ENCODE peak calls at places on chromosomes 2 and 18, in eight cellular contexts. One of them, this sample, is unnamed.
A peak's percentile ranks its signal among the peaks of the same experiment; 100 is the strongest.

GRCh38 chr2:158013791-158014190 is 87.9 kb upstream of the UPP2 start:
- DNase-seq in spleen: no peak
- DNase-seq in BE2C: no peak
- DNase-seq in adrenal gland: no peak
- DNase-seq in foreskin fibroblast: peak; percentile 15
- DNase-seq in fibroblast of lung: no peak
- DNase-seq in H7: no peak
- DNase-seq in fibroblast of pulmonary artery: no peak
- DNase-seq in this sample: no peak

GRCh38 chr2:197852127-197852526 is 47.7 kb downstream of the PLCL1 start:
- DNase-seq in spleen: no peak
- DNase-seq in BE2C: peak; percentile 15
- DNase-seq in adrenal gland: peak; percentile 28
- DNase-seq in foreskin fibroblast: no peak
- DNase-seq in fibroblast of lung: no peak
- DNase-seq in H7: no peak
- DNase-seq in fibroblast of pulmonary artery: no peak
- DNase-seq in this sample: no peak

GRCh38 chr18:69814861-69815385 is 132.8 kb downstream of the CD226 start:
- DNase-seq in spleen: no peak
- DNase-seq in BE2C: no peak
- DNase-seq in adrenal gland: no peak
- DNase-seq in foreskin fibroblast: no peak
- DNase-seq in fibroblast of lung: no peak
- DNase-seq in H7: no peak
- DNase-seq in fibroblast of pulmonary artery: no peak
- DNase-seq in this sample: no peak

GRCh38 chr2:62293490-62294212 is 97.7 kb downstream of the B3GNT2 start:
- DNase-seq in spleen: no peak
- DNase-seq in BE2C: peak; percentile 60
- DNase-seq in adrenal gland: peak; percentile 91
- DNase-seq in foreskin fibroblast: no peak
- DNase-seq in fibroblast of lung: peak; percentile 26
- DNase-seq in H7: peak; percentile 89
- DNase-seq in fibroblast of pulmonary artery: no peak
- DNase-seq in this sample: peak; percentile 96

GRCh38 chr2:98334439-98335078 is 11.7 kb upstream of the CNGA3 start:
- DNase-seq in spleen: no peak
- DNase-seq in BE2C: no peak
- DNase-seq in adrenal gland: no peak
- DNase-seq in foreskin fibroblast: peak; percentile 94
- DNase-seq in fibroblast of lung: peak; percentile 82
- DNase-seq in H7: peak; percentile 54
- DNase-seq in fibroblast of pulmonary artery: peak; percentile 65
- DNase-seq in this sample: no peak

GRCh38 chr2:74715880-74716279 is 61.8 kb downstream of the SEMA4F start:
- DNase-seq in spleen: no peak
- DNase-seq in BE2C: no peak
- DNase-seq in adrenal gland: no peak
- DNase-seq in foreskin fibroblast: no peak
- DNase-seq in fibroblast of lung: no peak
- DNase-seq in H7: no peak
- DNase-seq in fibroblast of pulmonary artery: no peak
- DNase-seq in this sample: no peak

GRCh38 chr2:9639000-9639602 is 8.3 kb upstream of the YWHAQ start:
- DNase-seq in spleen: no peak
- DNase-seq in BE2C: no peak
- DNase-seq in adrenal gland: no peak
- DNase-seq in foreskin fibroblast: peak; percentile 36
- DNase-seq in fibroblast of lung: peak; percentile 53
- DNase-seq in H7: no peak
- DNase-seq in fibroblast of pulmonary artery: peak; percentile 54
- DNase-seq in this sample: no peak

GRCh38 chr2:158967731-158968395 is 577 bp upstream of the TANC1 start:
- DNase-seq in spleen: no peak
- DNase-seq in BE2C: peak; percentile 55
- DNase-seq in adrenal gland: peak; percentile 45
- DNase-seq in foreskin fibroblast: peak; percentile 86
- DNase-seq in fibroblast of lung: peak; percentile 67
- DNase-seq in H7: peak; percentile 74
- DNase-seq in fibroblast of pulmonary artery: peak; percentile 57
- DNase-seq in this sample: peak; percentile 84

GRCh38 chr2:8500124-8501054 is 181.5 kb upstream of the ID2 start:
- DNase-seq in spleen: no peak
- DNase-seq in BE2C: no peak
- DNase-seq in adrenal gland: peak; percentile 53
- DNase-seq in foreskin fibroblast: peak; percentile 8
- DNase-seq in fibroblast of lung: peak; percentile 9
- DNase-seq in H7: no peak
- DNase-seq in fibroblast of pulmonary artery: peak; percentile 17
- DNase-seq in this sample: no peak

GRCh38 chr2:224982910-224983688 is 59.2 kb downstream of the DOCK10 start:
- DNase-seq in spleen: no peak
- DNase-seq in BE2C: no peak
- DNase-seq in adrenal gland: no peak
- DNase-seq in foreskin fibroblast: peak; percentile 83
- DNase-seq in fibroblast of lung: peak; percentile 89
- DNase-seq in H7: no peak
- DNase-seq in fibroblast of pulmonary artery: peak; percentile 71
- DNase-seq in this sample: no peak

GRCh38 chr2:162106746-162107145 is 32.7 kb upstream of the DPP4 start:
- DNase-seq in spleen: no peak
- DNase-seq in BE2C: no peak
- DNase-seq in adrenal gland: no peak
- DNase-seq in foreskin fibroblast: no peak
- DNase-seq in fibroblast of lung: no peak
- DNase-seq in H7: no peak
- DNase-seq in fibroblast of pulmonary artery: no peak
- DNase-seq in this sample: no peak

GRCh38 chr2:138205281-138205680 is 241.0 kb downstream of the HNMT start:
- DNase-seq in spleen: no peak
- DNase-seq in BE2C: no peak
- DNase-seq in adrenal gland: no peak
- DNase-seq in foreskin fibroblast: no peak
- DNase-seq in fibroblast of lung: no peak
- DNase-seq in H7: no peak
- DNase-seq in fibroblast of pulmonary artery: no peak
- DNase-seq in this sample: no peak

GRCh38 chr2:201953386-201953785 is 80.3 kb upstream of the FZD7 start:
- DNase-seq in spleen: no peak
- DNase-seq in BE2C: no peak
- DNase-seq in adrenal gland: no peak
- DNase-seq in foreskin fibroblast: no peak
- DNase-seq in fibroblast of lung: no peak
- DNase-seq in H7: no peak
- DNase-seq in fibroblast of pulmonary artery: no peak
- DNase-seq in this sample: no peak

GRCh38 chr2:217091531-217091930 is 231.7 kb upstream of the TNP1 start:
- DNase-seq in spleen: no peak
- DNase-seq in BE2C: no peak
- DNase-seq in adrenal gland: no peak
- DNase-seq in foreskin fibroblast: no peak
- DNase-seq in fibroblast of lung: no peak
- DNase-seq in H7: no peak
- DNase-seq in fibroblast of pulmonary artery: no peak
- DNase-seq in this sample: no peak

DNA sequence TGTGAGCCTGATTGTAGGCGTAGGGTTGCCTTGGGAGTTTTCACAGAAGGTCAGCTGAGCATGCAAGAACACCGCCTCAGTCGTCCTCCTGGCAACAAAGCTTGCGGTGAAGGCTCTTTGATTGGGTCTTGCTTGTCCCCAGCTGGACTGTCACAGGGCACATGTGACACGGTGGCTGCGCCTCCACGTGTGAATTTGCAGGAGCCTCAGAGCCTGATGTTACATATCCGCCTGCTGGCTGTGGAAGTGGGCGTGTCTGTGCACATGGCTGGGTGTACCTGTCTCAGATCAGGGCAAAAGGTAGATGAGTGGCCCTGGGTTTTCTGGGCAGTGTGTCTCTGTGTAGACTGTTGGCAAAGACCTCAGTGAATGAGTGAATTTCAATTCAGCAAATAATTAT is 228.8 kb downstream of the HAUS1 start:
- DNase-seq in spleen: peak; percentile 80
- DNase-seq in BE2C: no peak
- DNase-seq in adrenal gland: no peak
- DNase-seq in foreskin fibroblast: no peak
- DNase-seq in fibroblast of lung: no peak
- DNase-seq in H7: peak; percentile 52
- DNase-seq in fibroblast of pulmonary artery: no peak
- DNase-seq in this sample: no peak
- H3K4me3 ChIP-seq in spleen: no peak overlapping the region
- H3K4me3 ChIP-seq in BE2C: peak overlapping the region; percentile 56
- H3K4me3 ChIP-seq in adrenal gland: no peak overlapping the region
- H3K4me3 ChIP-seq in foreskin fibroblast: no peak overlapping the region
- H3K4me3 ChIP-seq in fibroblast of lung: no peak overlapping the region
- H3K4me3 ChIP-seq in H7: no peak overlapping the region
- H3K4me3 ChIP-seq in fibroblast of pulmonary artery: no peak overlapping the region
- H3K4me3 ChIP-seq in this sample: no peak overlapping the region

DNA sequence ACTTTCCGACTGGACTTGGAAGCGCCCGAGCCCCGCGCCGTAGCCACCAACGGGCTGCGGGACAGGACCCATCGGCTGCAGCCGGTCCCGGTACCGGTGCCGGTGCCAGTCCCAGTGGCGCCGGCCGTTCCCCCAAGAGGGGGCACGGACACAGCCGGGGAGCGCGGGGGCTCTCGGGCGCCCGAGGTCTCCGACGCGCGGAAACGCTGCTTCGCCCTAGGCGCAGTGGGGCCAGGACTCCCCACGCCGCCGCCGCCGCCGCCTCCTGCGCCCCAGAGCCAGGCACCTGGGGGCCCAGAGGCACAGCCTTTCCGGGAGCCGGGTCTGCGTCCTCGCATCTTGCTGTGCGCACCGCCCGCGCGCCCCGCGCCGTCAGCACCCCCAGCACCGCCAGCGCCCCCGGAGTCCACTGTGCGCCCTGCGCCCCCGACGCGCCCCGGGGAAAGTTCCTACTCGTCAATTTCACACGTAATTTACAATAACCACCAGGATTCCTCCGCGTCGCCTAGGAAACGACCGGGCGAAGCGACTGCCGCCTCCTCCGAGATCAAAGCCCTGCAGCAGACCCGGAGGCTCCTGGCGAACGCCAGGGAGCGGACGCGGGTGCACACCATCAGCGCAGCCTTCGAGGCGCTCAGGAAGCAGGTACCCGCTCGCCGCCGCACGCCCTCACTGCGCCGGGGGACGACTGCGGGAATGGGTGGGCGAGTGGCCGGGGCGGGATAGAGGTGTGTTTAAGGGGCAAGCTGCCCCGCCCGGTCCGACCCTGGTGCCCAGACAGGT is 713 bp downstream of the ATOH8 start:
- DNase-seq in spleen: no peak
- DNase-seq in BE2C: peak; percentile 40
- DNase-seq in adrenal gland: no peak
- DNase-seq in foreskin fibroblast: peak; percentile 71
- DNase-seq in fibroblast of lung: peak; percentile 54
- DNase-seq in H7: peak; percentile 91
- DNase-seq in fibroblast of pulmonary artery: peak; percentile 44
- DNase-seq in this sample: peak; percentile 85
- H3K4me3 ChIP-seq in spleen: peak overlapping the region; percentile 57
- H3K4me3 ChIP-seq in BE2C: peak overlapping the region; percentile 53
- H3K4me3 ChIP-seq in adrenal gland: peak overlapping the region; percentile 77
- H3K4me3 ChIP-seq in foreskin fibroblast: peak overlapping the region; percentile 76
- H3K4me3 ChIP-seq in fibroblast of lung: peak overlapping the region; percentile 83
- H3K4me3 ChIP-seq in H7: peak overlapping the region; percentile 62
- H3K4me3 ChIP-seq in fibroblast of pulmonary artery: peak overlapping the region; percentile 99
- H3K4me3 ChIP-seq in this sample: peak overlapping the region; percentile 67

DNA sequence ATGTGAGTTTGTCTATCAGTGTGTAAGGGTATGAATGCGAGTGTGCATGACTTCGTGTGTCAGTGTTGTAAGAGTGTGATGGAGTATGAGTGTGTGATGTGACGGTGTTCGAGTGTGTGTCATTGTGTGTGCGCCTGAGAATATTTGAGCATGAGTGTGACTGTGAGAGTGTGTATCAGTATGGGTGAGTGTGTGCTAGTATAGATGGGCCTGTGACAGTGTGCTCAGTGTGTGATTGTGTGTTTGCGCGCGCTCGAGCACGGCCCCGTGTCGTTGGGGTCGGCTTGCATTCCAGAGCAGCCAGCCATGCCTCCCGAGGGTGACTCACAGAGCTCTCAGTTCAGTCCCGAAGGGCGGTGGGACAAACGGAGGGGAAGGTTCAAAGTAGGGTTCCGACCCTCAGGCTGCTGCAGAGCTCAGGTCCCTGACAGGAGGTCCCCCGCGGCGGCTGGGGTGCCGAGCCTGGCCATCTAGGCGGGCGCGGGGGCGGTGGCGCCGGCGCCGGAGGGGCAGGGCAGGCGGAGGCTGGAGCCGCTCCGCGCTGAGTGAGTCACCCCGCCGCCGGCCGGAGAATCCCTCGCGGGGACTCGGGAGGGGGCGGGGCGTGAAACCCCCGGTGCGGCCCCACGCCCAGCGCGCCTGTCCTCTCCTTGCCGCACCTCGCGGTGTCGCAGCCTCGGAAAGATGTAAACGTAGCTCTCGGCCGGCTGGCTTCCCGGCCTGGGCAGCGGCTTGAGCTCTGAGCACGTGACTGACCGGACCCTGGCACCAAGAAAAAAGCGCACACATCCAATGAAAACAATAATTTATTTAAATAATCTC is 3.8 kb downstream of the DLX2 start:
- DNase-seq in spleen: peak; percentile 79
- DNase-seq in BE2C: peak; percentile 49
- DNase-seq in adrenal gland: peak; percentile 54
- DNase-seq in foreskin fibroblast: peak; percentile 89
- DNase-seq in fibroblast of lung: no peak
- DNase-seq in H7: peak; percentile 76
- DNase-seq in fibroblast of pulmonary artery: peak; percentile 57
- DNase-seq in this sample: peak; percentile 73
- H3K4me3 ChIP-seq in spleen: no peak overlapping the region
- H3K4me3 ChIP-seq in BE2C: no peak overlapping the region
- H3K4me3 ChIP-seq in adrenal gland: peak overlapping the region; percentile 53
- H3K4me3 ChIP-seq in foreskin fibroblast: peak overlapping the region; percentile 50
- H3K4me3 ChIP-seq in fibroblast of lung: peak overlapping the region; percentile 42
- H3K4me3 ChIP-seq in H7: peak overlapping the region; percentile 8
- H3K4me3 ChIP-seq in fibroblast of pulmonary artery: peak overlapping the region; percentile 47
- H3K4me3 ChIP-seq in this sample: peak overlapping the region; percentile 22

GRCh38 chr18:2960983-2961696 is 51.8 kb downstream of the LPIN2 start:
- DNase-seq in spleen: no peak
- DNase-seq in BE2C: no peak
- DNase-seq in adrenal gland: no peak
- DNase-seq in foreskin fibroblast: no peak
- DNase-seq in fibroblast of lung: peak; percentile 36
- DNase-seq in H7: no peak
- DNase-seq in fibroblast of pulmonary artery: no peak
- DNase-seq in this sample: no peak

GRCh38 chr18:2959341-2959740 is 53.6 kb downstream of the LPIN2 start:
- DNase-seq in spleen: no peak
- DNase-seq in BE2C: no peak
- DNase-seq in adrenal gland: no peak
- DNase-seq in foreskin fibroblast: no peak
- DNase-seq in fibroblast of lung: no peak
- DNase-seq in H7: no peak
- DNase-seq in fibroblast of pulmonary artery: no peak
- DNase-seq in this sample: no peak

GRCh38 chr18:2963048-2963447 is 49.9 kb downstream of the LPIN2 start:
- DNase-seq in spleen: no peak
- DNase-seq in BE2C: no peak
- DNase-seq in adrenal gland: no peak
- DNase-seq in foreskin fibroblast: no peak
- DNase-seq in fibroblast of lung: no peak
- DNase-seq in H7: no peak
- DNase-seq in fibroblast of pulmonary artery: no peak
- DNase-seq in this sample: no peak

GRCh38 chr18:2964349-2965010 is 48.5 kb downstream of the LPIN2 start:
- DNase-seq in spleen: no peak
- DNase-seq in BE2C: no peak
- DNase-seq in adrenal gland: no peak
- DNase-seq in foreskin fibroblast: no peak
- DNase-seq in fibroblast of lung: no peak
- DNase-seq in H7: no peak
- DNase-seq in fibroblast of pulmonary artery: no peak
- DNase-seq in this sample: no peak

GRCh38 chr18:2961828-2962227 is 51.1 kb downstream of the LPIN2 start:
- DNase-seq in spleen: no peak
- DNase-seq in BE2C: peak; percentile 24
- DNase-seq in adrenal gland: no peak
- DNase-seq in foreskin fibroblast: peak; percentile 46
- DNase-seq in fibroblast of lung: peak; percentile 61
- DNase-seq in H7: no peak
- DNase-seq in fibroblast of pulmonary artery: no peak
- DNase-seq in this sample: no peak
- H3K4me3 ChIP-seq in spleen: no peak overlapping the region
- H3K4me3 ChIP-seq in BE2C: no peak overlapping the region
- H3K4me3 ChIP-seq in adrenal gland: no peak overlapping the region
- H3K4me3 ChIP-seq in foreskin fibroblast: no peak overlapping the region
- H3K4me3 ChIP-seq in fibroblast of lung: no peak overlapping the region
- H3K4me3 ChIP-seq in H7: no peak overlapping the region
- H3K4me3 ChIP-seq in fibroblast of pulmonary artery: no peak overlapping the region
- H3K4me3 ChIP-seq in this sample: peak overlapping the region; percentile 8